ENCODE peak calls at places on chromosomes 3 and 15, in eight cellular contexts. V is GM23248, F is left ventricle myocardium inferior, B is sigmoid colon, D is breast epithelium, R is heart left ventricle, P is testis, M is neural progenitor cell. Z is an unnamed sample. For H3K9me3, the result is how much of the 10 kb centered on the place peaks cover.

GRCh38 chr15:83282859-83283812 is 1.3 kb downstream of the BNC1 start:
- DNase-seq in V (peak), F (peak), B (no peak), D (no peak), R (peak), P (peak), M (peak), Z (peak)

GRCh38 chr3:25916286-25916685 is 126.4 kb downstream of the OXSM start:
- DNase-seq in V (no peak), F (no peak), B (no peak), D (no peak), R (no peak), P (no peak), M (no peak), Z (no peak)

GRCh38 chr3:47250309-47251060 is 32.1 kb downstream of the KIF9 start:
- DNase-seq in V (peak), F (peak), B (no peak), D (no peak), R (peak), P (peak), M (peak), Z (no peak)

GRCh38 chr3:117263735-117264134 is 554.2 kb downstream of the TUSC7 start:
- DNase-seq in V (no peak), F (no peak), B (no peak), D (no peak), R (no peak), P (no peak), M (no peak), Z (no peak)

GRCh38 chr3:46607603-46608028 is 4.7 kb upstream of the FAM240A start:
- DNase-seq in V (peak), F (no peak), B (no peak), D (no peak), R (no peak), P (no peak), M (peak), Z (peak)

GRCh38 chr3:25820372-25820771 is 30.5 kb downstream of the OXSM start:
- DNase-seq in V (peak), F (no peak), B (no peak), D (no peak), R (no peak), P (no peak), M (no peak), Z (peak)

GRCh38 chr15:74035121-74035829 is 40.8 kb downstream of the PML start:
- DNase-seq in V (no peak), F (no peak), B (no peak), D (no peak), R (no peak), P (no peak), M (no peak), Z (no peak)

GRCh38 chr3:46662771-46663551 is 30.5 kb downstream of the ALS2CL start:
- DNase-seq in V (peak), F (no peak), B (peak), D (peak), R (peak), P (peak), M (no peak), Z (peak)

GRCh38 chr15:38864122-38864521 is 299.5 kb upstream of the RASGRP1 start:
- DNase-seq in V (peak), F (no peak), B (no peak), D (no peak), R (no peak), P (no peak), M (no peak), Z (no peak)

GRCh38 chr3:168341192-168341816 is 245.6 kb upstream of the GOLIM4 start:
- DNase-seq in V (peak), F (no peak), B (no peak), D (no peak), R (no peak), P (no peak), M (no peak), Z (no peak)

GRCh38 chr15:74896316-74896715 is 6.5 kb downstream of the MPI start:
- DNase-seq in V (no peak), F (no peak), B (no peak), D (no peak), R (no peak), P (no peak), M (no peak), Z (no peak)

GRCh38 chr3:126452213-126452612 is 23.5 kb downstream of the ZXDC start:
- DNase-seq in V (no peak), F (no peak), B (peak), D (no peak), R (no peak), P (peak), M (no peak), Z (no peak)

GRCh38 chr3:194279701-194280360 is 71.3 kb downstream of the CPN2 start:
- DNase-seq in V (no peak), F (no peak), B (peak), D (peak), R (no peak), P (peak), M (no peak), Z (no peak)

GRCh38 chr3:15443826-15444524 is 16.6 kb downstream of the EAF1 start:
- DNase-seq in V (peak), F (no peak), B (no peak), D (no peak), R (no peak), P (peak), M (no peak), Z (no peak)

GRCh38 chr3:113697192-113698090 is 999 bp upstream of the USF3 start:
- DNase-seq in V (peak), F (no peak), B (peak), D (peak), R (no peak), P (peak), M (peak), Z (peak)

GRCh38 chr3:185363662-185364203 is 797 bp downstream of the MAP3K13 start:
- DNase-seq in V (no peak), F (no peak), B (no peak), D (no peak), R (no peak), P (peak), M (no peak), Z (no peak)

GRCh38 chr3:101077361-101078011 is 84.3 kb upstream of the ABI3BP start:
- DNase-seq in V (peak), F (no peak), B (no peak), D (no peak), R (no peak), P (no peak), M (no peak), Z (no peak)

GRCh38 chr3:171261487-171261886 is 198.7 kb downstream of the TNIK start:
- DNase-seq in V (no peak), F (no peak), B (no peak), D (no peak), R (no peak), P (no peak), M (no peak), Z (no peak)

GRCh38 chr15:59725172-59725486 is 36.0 kb upstream of the BNIP2 start:
- DNase-seq in V (no peak), F (no peak), B (no peak), D (no peak), R (no peak), P (no peak), M (no peak), Z (no peak)

GRCh38 chr3:52471371-52472238 is 16.2 kb downstream of the NISCH start:
- DNase-seq in V (peak), F (peak), B (no peak), D (peak), R (peak), P (peak), M (peak), Z (peak)

GRCh38 chr3:48064292-48064829 is 48.1 kb upstream of the MAP4 start:
- DNase-seq in V (peak), F (no peak), B (no peak), D (no peak), R (no peak), P (no peak), M (no peak), Z (peak)

DNA sequence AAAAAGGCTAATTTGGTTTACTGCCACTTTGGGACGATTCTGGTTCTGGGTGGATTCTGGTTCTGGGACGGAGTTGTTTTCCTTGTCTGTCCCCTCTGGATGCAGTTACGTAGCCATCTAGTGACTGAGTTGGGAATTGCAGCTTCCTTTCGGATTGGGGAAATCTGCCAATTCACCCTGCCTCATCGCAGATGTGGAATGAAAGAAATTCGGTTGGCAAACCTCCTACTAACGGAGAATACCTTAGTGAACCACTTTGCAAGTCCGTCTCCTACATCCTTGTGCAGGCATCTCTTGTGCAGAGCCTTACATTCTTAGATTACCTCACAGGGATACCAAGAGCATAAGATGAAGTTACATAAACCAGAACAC is 31.5 kb upstream of the AP4E1 start:
- DNase-seq in V (peak), F (peak), B (peak), D (peak), R (peak), P (peak), M (peak), Z (peak)
- H3K4me3 ChIP-seq in V (peak), F (peak), B (peak), D (peak), R (peak), P (peak), M (no peak), Z (peak)

DNA sequence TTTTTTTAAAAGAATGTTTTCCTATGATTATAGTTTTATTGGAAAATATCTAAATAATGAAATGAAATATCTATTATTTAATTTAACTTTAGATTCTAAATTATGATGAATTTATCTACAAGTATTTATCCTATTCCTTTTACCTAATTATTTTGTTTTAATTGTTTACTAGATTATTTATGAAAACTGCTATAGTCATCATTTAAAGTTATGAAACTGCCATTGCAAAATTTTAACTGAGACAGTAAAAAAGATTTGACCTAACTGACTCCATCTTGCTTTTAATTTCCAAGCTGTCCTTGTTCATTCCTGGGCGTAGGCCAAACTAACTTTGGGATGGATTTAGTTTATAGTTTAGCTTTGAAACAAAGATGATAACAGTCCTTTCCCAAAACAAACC is 25.9 kb upstream of the FAM3D start:
- DNase-seq in V (no peak), F (no peak), B (no peak), D (no peak), R (no peak), P (no peak), M (no peak), Z (no peak)
- H3K9me3 ChIP-seq in V (under half), F (under half), B (under half), D (under half), R (under half), P (under half), M (under half), Z (under half)

DNA sequence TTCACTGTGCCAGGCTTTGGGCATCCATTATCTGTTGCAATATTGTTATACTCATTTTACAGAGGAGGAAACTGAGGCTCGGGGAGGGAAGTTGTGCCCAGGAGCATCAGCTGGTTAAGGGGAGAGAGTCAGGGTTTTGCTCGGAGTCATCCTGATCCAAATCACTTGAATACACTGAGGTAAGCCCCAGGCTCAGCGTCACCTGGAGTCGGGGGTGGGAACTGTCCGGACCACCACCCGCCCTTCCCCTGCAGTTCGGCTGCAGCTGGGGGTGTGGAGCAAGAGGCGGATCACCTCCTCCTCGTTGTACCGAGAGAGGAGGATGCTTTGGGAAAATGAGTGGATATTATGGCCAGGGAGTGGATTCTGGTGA is 646 bp downstream of the HRH1 start:
- DNase-seq in V (peak), F (no peak), B (no peak), D (no peak), R (no peak), P (no peak), M (peak), Z (peak)
- H3K4me3 ChIP-seq in V (peak), F (peak), B (peak), D (peak), R (peak), P (peak), M (peak), Z (peak)

DNA sequence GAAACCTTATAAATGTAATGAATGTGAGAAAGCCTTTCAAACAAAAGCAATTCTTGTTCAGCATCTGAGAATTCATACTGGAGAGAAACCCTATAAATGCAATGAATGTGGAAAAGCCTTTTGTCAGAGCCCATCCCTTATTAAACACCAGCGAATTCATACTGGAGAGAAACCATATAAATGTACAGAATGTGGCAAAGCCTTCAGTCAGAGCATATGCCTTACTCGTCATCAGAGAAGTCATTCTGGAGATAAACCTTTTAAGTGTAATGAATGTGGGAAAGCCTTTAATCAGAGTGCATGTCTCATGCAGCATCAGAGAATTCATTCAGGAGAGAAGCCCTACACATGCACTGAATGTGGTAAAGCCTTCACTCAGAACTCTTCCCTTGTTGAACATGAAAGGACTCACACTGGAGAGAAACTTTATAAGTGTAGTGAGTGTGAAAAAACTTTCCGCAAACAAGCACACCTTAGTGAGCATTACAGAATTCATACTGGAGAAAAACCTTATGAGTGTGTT is 5.3 kb downstream of the ZNF501 start:
- DNase-seq in V (no peak), F (no peak), B (no peak), D (no peak), R (no peak), P (no peak), M (no peak), Z (no peak)
- H3K9me3 ChIP-seq in V (under half), F (half or more), B (half or more), D (half or more), R (half or more), P (under half), M (half or more), Z (under half)

DNA sequence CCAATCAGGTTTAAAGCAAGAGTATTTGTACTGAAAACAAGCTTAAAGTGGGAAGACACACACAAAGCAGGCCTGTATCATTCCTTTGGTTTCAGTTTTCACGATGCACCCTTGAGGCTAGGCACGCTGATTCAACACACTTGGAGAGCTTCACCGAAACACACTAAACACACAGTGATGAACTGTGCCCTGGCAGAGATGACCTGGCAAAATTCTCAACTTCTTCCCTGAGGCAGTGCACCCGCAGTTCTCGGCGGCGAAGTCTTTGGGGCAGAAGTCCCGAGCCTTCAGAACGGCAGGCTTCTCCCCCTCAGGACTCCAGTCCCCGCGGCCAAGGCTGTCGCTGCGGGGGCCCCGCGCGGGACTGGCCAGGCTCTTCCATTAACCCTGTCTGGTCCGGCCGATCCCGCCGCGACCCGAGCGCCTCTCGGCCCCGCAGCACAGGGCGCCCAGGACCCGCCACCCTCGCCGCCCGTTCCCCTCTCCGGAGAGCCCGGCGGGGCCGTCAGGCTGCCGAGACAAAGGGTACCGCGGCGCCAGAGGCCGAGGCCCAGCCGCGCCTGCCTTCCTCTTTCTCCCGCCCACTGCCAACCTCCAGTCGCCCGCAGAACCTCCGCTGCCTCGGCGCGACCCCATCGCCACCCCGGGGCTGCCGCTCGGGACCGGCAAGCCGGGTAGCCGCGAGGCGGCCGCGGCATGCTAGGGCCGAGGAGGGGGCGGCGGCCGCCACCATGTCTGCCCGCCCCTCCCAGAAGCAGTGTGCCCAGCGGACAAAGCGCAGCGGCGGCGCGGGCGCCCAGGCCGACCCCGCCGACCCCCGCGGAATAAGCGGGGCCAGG is 780 bp downstream of the GABPB1 start:
- DNase-seq in V (peak), F (peak), B (peak), D (peak), R (peak), P (peak), M (peak), Z (peak)
- H3K4me3 ChIP-seq in V (peak), F (peak), B (peak), D (peak), R (peak), P (peak), M (peak), Z (peak)

DNA sequence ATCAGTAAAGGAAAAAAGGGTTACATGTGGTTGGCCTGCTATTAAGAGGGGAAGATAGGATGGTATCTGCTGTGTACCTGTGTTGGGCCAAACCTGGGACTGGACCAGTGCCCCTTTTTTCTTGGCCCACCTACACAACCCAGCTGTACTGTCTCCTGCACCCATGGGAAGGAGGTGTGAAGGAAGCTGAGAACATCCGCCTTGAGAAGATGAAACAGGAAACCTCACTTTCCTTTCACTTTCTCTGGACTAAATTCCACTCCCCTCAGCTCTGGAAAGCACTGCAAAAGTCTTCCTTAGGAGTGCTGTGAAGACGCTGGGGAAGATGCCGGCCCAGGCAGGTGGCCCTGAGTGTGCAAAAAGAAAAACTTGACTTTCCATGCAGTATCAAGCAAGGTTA is 37.6 kb downstream of the LRRN1 start:
- DNase-seq in V (no peak), F (no peak), B (no peak), D (no peak), R (no peak), P (no peak), M (no peak), Z (no peak)
- H3K9me3 ChIP-seq in V (under half), F (half or more), B (under half), D (under half), R (under half), P (under half), M (under half), Z (under half)

GRCh38 chr15:48191574-48192225 is at the start of gene CTXN2:
- DNase-seq in V (no peak), F (no peak), B (no peak), D (no peak), R (no peak), P (no peak), M (peak), Z (no peak)
- H3K4me3 ChIP-seq in V (no peak), F (peak), B (no peak), D (no peak), R (no peak), P (no peak), M (peak), Z (no peak)